ENCODE peak calls at places on chromosomes 2 and 18, in seven cellular contexts. One of them, this sample, is unnamed.

GRCh38 chr2:120293991-120294329 is 41.3 kb downstream of the RALB start:
- DNase-seq in A673: no peak
- DNase-seq in transverse colon: no peak
- DNase-seq in iris pigment epithelial cell: no peak
- DNase-seq in HT1080: no peak
- DNase-seq in myocyte: peak; percentile 33
- DNase-seq in LoVo: no peak
- DNase-seq in this sample: no peak

GRCh38 chr2:85106489-85107180 is 26.6 kb upstream of the TCF7L1 start:
- DNase-seq in A673: peak; percentile 31
- DNase-seq in transverse colon: no peak
- DNase-seq in iris pigment epithelial cell: peak; percentile 91
- DNase-seq in HT1080: no peak
- DNase-seq in myocyte: no peak
- DNase-seq in LoVo: no peak
- DNase-seq in this sample: no peak

GRCh38 chr2:106284691-106285202 is 90.6 kb upstream of the UXS1 start:
- DNase-seq in A673: no peak
- DNase-seq in transverse colon: no peak
- DNase-seq in iris pigment epithelial cell: no peak
- DNase-seq in HT1080: no peak
- DNase-seq in myocyte: no peak
- DNase-seq in LoVo: no peak
- DNase-seq in this sample: no peak

GRCh38 chr2:38010995-38011394 is 65.0 kb downstream of the CYP1B1 start:
- DNase-seq in A673: no peak
- DNase-seq in transverse colon: no peak
- DNase-seq in iris pigment epithelial cell: peak; percentile 44
- DNase-seq in HT1080: no peak
- DNase-seq in myocyte: peak; percentile 49
- DNase-seq in LoVo: peak; percentile 65
- DNase-seq in this sample: no peak

GRCh38 chr2:237060518-237061312 is 25.0 kb upstream of the COPS8 start:
- DNase-seq in A673: peak; percentile 67
- DNase-seq in transverse colon: peak; percentile 37
- DNase-seq in iris pigment epithelial cell: peak; percentile 66
- DNase-seq in HT1080: peak; percentile 51
- DNase-seq in myocyte: peak; percentile 73
- DNase-seq in LoVo: peak; percentile 43
- DNase-seq in this sample: peak; percentile 80

GRCh38 chr2:72824224-72824842 is 1.5 kb downstream of the EXOC6B start:
- DNase-seq in A673: peak; percentile 22
- DNase-seq in transverse colon: no peak
- DNase-seq in iris pigment epithelial cell: peak; percentile 78
- DNase-seq in HT1080: peak; percentile 73
- DNase-seq in myocyte: no peak
- DNase-seq in LoVo: no peak
- DNase-seq in this sample: no peak

GRCh38 chr2:159904127-159904564 is 106.1 kb upstream of the CD302 start:
- DNase-seq in A673: no peak
- DNase-seq in transverse colon: peak; percentile 28
- DNase-seq in iris pigment epithelial cell: no peak
- DNase-seq in HT1080: no peak
- DNase-seq in myocyte: no peak
- DNase-seq in LoVo: no peak
- DNase-seq in this sample: no peak

GRCh38 chr2:170587117-170587516 is 128.0 kb upstream of the SP5 start:
- DNase-seq in A673: no peak
- DNase-seq in transverse colon: no peak
- DNase-seq in iris pigment epithelial cell: no peak
- DNase-seq in HT1080: no peak
- DNase-seq in myocyte: no peak
- DNase-seq in LoVo: no peak
- DNase-seq in this sample: no peak

GRCh38 chr2:135685361-135685760 is 56.3 kb upstream of the UBXN4 start:
- DNase-seq in A673: no peak
- DNase-seq in transverse colon: no peak
- DNase-seq in iris pigment epithelial cell: peak; percentile 88
- DNase-seq in HT1080: no peak
- DNase-seq in myocyte: no peak
- DNase-seq in LoVo: no peak
- DNase-seq in this sample: no peak

GRCh38 chr2:16406497-16406896 is 259.1 kb downstream of the CYRIA start:
- DNase-seq in A673: no peak
- DNase-seq in transverse colon: no peak
- DNase-seq in iris pigment epithelial cell: no peak
- DNase-seq in HT1080: no peak
- DNase-seq in myocyte: no peak
- DNase-seq in LoVo: no peak
- DNase-seq in this sample: peak; percentile 54

GRCh38 chr18:75831960-75832359 is 404.5 kb upstream of the SMIM21 start:
- DNase-seq in A673: no peak
- DNase-seq in transverse colon: no peak
- DNase-seq in iris pigment epithelial cell: no peak
- DNase-seq in HT1080: no peak
- DNase-seq in myocyte: no peak
- DNase-seq in LoVo: no peak
- DNase-seq in this sample: no peak

GRCh38 chr2:28810384-28811285 is at the start of gene SPDYA:
- DNase-seq in A673: peak; percentile 83
- DNase-seq in transverse colon: peak; percentile 69
- DNase-seq in iris pigment epithelial cell: peak; percentile 76
- DNase-seq in HT1080: no peak
- DNase-seq in myocyte: peak; percentile 3
- DNase-seq in LoVo: no peak
- DNase-seq in this sample: peak; percentile 87

GRCh38 chr2:217935901-217936684 is 66.7 kb downstream of the TNS1 start:
- DNase-seq in A673: no peak
- DNase-seq in transverse colon: no peak
- DNase-seq in iris pigment epithelial cell: no peak
- DNase-seq in HT1080: no peak
- DNase-seq in myocyte: peak; percentile 52
- DNase-seq in LoVo: no peak
- DNase-seq in this sample: no peak

GRCh38 chr18:70044626-70045025 is 97.0 kb upstream of the CD226 start:
- DNase-seq in A673: peak; percentile 53
- DNase-seq in transverse colon: no peak
- DNase-seq in iris pigment epithelial cell: peak; percentile 99
- DNase-seq in HT1080: peak; percentile 95
- DNase-seq in myocyte: peak; percentile 65
- DNase-seq in LoVo: no peak
- DNase-seq in this sample: no peak

GRCh38 chr18:58596265-58596681 is 32.6 kb downstream of the ALPK2 start:
- DNase-seq in A673: no peak
- DNase-seq in transverse colon: no peak
- DNase-seq in iris pigment epithelial cell: no peak
- DNase-seq in HT1080: no peak
- DNase-seq in myocyte: peak; percentile 52
- DNase-seq in LoVo: no peak
- DNase-seq in this sample: peak; percentile 57

GRCh38 chr2:217256261-217256660 is 396.4 kb upstream of the TNP1 start:
- DNase-seq in A673: peak; percentile 29
- DNase-seq in transverse colon: no peak
- DNase-seq in iris pigment epithelial cell: peak; percentile 68
- DNase-seq in HT1080: no peak
- DNase-seq in myocyte: peak; percentile 93
- DNase-seq in LoVo: no peak
- DNase-seq in this sample: no peak

GRCh38 chr2:23393722-23394121 is 8.7 kb downstream of the KLHL29 start:
- DNase-seq in A673: no peak
- DNase-seq in transverse colon: no peak
- DNase-seq in iris pigment epithelial cell: no peak
- DNase-seq in HT1080: no peak
- DNase-seq in myocyte: no peak
- DNase-seq in LoVo: no peak
- DNase-seq in this sample: no peak

GRCh38 chr2:86783615-86784339 is 6.9 kb downstream of the CD8A start:
- DNase-seq in A673: no peak
- DNase-seq in transverse colon: no peak
- DNase-seq in iris pigment epithelial cell: no peak
- DNase-seq in HT1080: no peak
- DNase-seq in myocyte: no peak
- DNase-seq in LoVo: no peak
- DNase-seq in this sample: no peak

This sample was measured in islet precursor cell.